ENCODE peak calls at places on chromosomes 13 and 19, in four cellular contexts. R is Panc1, A is IMR-90, N is pancreas. V is an unnamed sample.

GRCh38 chr13:48000559-48001126 is 430 bp downstream of the SUCLA2 start:
- DNase-seq in N (no peak), A (peak), R (no peak), V (no peak)

GRCh38 chr13:106143930-106144709 is 391.3 kb downstream of the EFNB2 start:
- DNase-seq in A (no peak), R (no peak), N (peak), V (peak)

GRCh38 chr19:46118136-46118535 is 6.4 kb downstream of the IGFL3 start:
- DNase-seq in R (no peak), N (no peak), A (no peak), V (no peak)

GRCh38 chr19:10228925-10229324 is 2.2 kb downstream of the S1PR2 start:
- DNase-seq in R (no peak), A (peak), N (no peak), V (no peak)

GRCh38 chr13:71149498-71150363 is 717.3 kb downstream of the DACH1 start:
- DNase-seq in N (peak), A (no peak), R (no peak), V (peak)

GRCh38 chr19:18282021-18282787 is 782 bp upstream of the JUND start:
- DNase-seq in R (no peak), A (no peak), N (no peak), V (no peak)

GRCh38 chr19:13764821-13765394 is 586 bp downstream of the MRI1 start:
- DNase-seq in R (no peak), A (no peak), N (peak), V (no peak)

GRCh38 chr19:46644720-46645119 is 8.7 kb upstream of the GNG8 start:
- DNase-seq in R (no peak), A (no peak), N (no peak), V (no peak)

GRCh38 chr13:105603283-105603682 is 932.2 kb downstream of the EFNB2 start:
- DNase-seq in N (no peak), R (no peak), A (no peak), V (no peak)

GRCh38 chr13:81990652-81991051 is 1649.7 kb upstream of the SPRY2 start:
- DNase-seq in A (no peak), N (no peak), R (no peak), V (no peak)

GRCh38 chr13:71169125-71169524 is 697.9 kb downstream of the DACH1 start:
- DNase-seq in R (no peak), A (no peak), N (no peak), V (no peak)

GRCh38 chr13:99351772-99352171 is 44.6 kb upstream of the GPR183 start:
- DNase-seq in A (no peak), R (no peak), N (no peak), V (no peak)

GRCh38 chr19:13156968-13157882 is 7.0 kb downstream of the IER2 start:
- DNase-seq in A (no peak), R (no peak), N (no peak), V (no peak)

GRCh38 chr13:95707442-95708389 is 30.8 kb downstream of the DNAJC3 start:
- DNase-seq in A (no peak), N (no peak), R (no peak), V (no peak)

GRCh38 chr13:76865996-76866503 is 20.2 kb downstream of the KCTD12 start:
- DNase-seq in N (no peak), A (no peak), R (no peak), V (no peak)

GRCh38 chr13:32246468-32246867 is 68.7 kb downstream of the ZAR1L start:
- DNase-seq in R (peak), N (peak), A (peak), V (peak)

GRCh38 chr19:51660975-51661600 is 14.5 kb upstream of the SIGLEC14 start:
- DNase-seq in N (peak), A (peak), R (no peak), V (peak)

GRCh38 chr13:91397595-91397994 is 826 bp upstream of the GPC5 start:
- DNase-seq in N (no peak), R (no peak), A (no peak), V (no peak)

GRCh38 chr13:21625366-21625765 is 21.4 kb upstream of the MICU2 start:
- DNase-seq in R (no peak), A (peak), N (no peak), V (peak)

GRCh38 chr13:41700790-41701310 is 243.5 kb downstream of the RGCC start:
- DNase-seq in R (no peak), A (peak), N (peak), V (peak)

GRCh38 chr19:5172859-5173577 is 167.6 kb downstream of the PTPRS start:
- DNase-seq in A (peak), N (no peak), R (peak), V (no peak)

GRCh38 chr19:18220632-18221275 is 5.5 kb downstream of the PDE4C start:
- DNase-seq in A (no peak), N (no peak), R (no peak), V (no peak)

GRCh38 chr19:30236006-30236405 is 136.2 kb upstream of the ZNF536 start:
- DNase-seq in N (no peak), R (no peak), A (no peak), V (no peak)

GRCh38 chr19:17333611-17334413 is 843 bp downstream of the ANO8 start:
- DNase-seq in N (no peak), R (no peak), A (peak), V (no peak)

GRCh38 chr19:45112111-45112827 is 19.3 kb downstream of the PPP1R37 start:
- DNase-seq in R (no peak), A (no peak), N (no peak), V (no peak)
- TF ChIP-seq CTCF in R (no peak), A (no peak), N (no peak), V (no peak)

GRCh38 chr13:109684084-109684835 is 102.1 kb downstream of the IRS2 start:
- DNase-seq in R (no peak), A (no peak), N (peak), V (no peak)
- H3K4me3 ChIP-seq in R (no peak), A (no peak), N (no peak), V (no peak)

GRCh38 chr13:35957996-35958395 is 173.2 kb downstream of the DCLK1 start:
- DNase-seq in R (no peak), N (no peak), A (no peak), V (no peak)

GRCh38 chr13:35961002-35961401 is 170.2 kb downstream of the DCLK1 start:
- DNase-seq in R (no peak), N (no peak), A (no peak), V (no peak)

GRCh38 chr13:35964764-35965163 is 166.4 kb downstream of the DCLK1 start:
- DNase-seq in N (no peak), A (peak), R (no peak), V (peak)

GRCh38 chr13:35963982-35964665 is 167.1 kb downstream of the DCLK1 start:
- DNase-seq in R (no peak), N (no peak), A (no peak), V (no peak)

DNA sequence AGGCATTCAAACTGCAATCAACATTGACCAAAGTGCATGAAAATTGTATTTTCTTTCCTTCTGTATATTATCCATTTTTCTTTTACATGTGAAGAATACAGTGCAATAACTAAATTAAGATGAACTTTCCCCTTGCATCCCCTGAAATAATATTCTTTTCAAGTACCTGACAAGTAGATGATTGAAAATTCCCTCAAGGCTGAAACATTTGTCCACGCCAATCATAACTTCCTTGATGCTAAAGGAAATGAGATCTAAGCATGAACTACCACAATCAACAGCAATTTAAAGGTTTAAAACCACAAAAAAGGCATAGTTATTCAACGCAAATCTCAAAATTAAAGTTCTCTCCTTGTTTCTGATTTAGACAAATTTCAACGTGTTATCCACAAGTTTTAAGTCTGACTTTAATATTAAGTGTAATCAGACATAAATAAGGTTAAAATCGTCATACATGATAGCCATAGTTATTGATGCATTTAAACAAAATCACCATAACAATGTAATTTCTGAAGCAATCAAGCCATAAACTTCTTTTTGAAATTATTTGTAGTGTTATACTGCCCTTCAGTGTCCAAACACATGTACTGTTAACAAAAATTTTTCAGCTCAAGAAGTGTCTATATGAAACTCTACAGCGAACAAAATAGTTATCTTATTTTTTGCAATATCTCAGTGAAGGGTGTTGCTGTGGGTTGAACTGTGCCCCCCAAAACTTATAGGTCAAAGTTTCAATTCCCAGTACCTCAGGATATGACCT is 169.5 kb downstream of the DCLK1 start:
- DNase-seq in A (peak), R (no peak), N (no peak), V (no peak)
- TF ChIP-seq CTCF in A (no peak), R (peak), N (no peak), V (peak)

GRCh38 chr13:46016216-46016615 is 36.3 kb downstream of the ZC3H13 start:
- DNase-seq in N (no peak), A (no peak), R (no peak), V (no peak)
- H3K4me3 ChIP-seq in N (no peak), A (no peak), R (no peak), V (no peak)